ENCODE peak calls at places on chromosomes 16 and 17, in five cellular contexts. One of them, this sample, is unnamed.

GRCh38 chr17:39057807-39058206 is 90.6 kb upstream of the FBXO47 start:
- DNase-seq in CD8-positive, alpha-beta memory T cell: no peak
- DNase-seq in naive thymus-derived CD8-positive, alpha-beta T cell: no peak
- DNase-seq in NCI-H1105 treated with DMSO at 0.1 percent for 48 hours: no peak
- DNase-seq in KBM-7: no peak
- DNase-seq in this sample: no peak

GRCh38 chr17:61551255-61551742 is 39.7 kb downstream of the NACA2 start:
- DNase-seq in KBM-7: peak
- DNase-seq in naive thymus-derived CD8-positive, alpha-beta T cell: peak
- DNase-seq in NCI-H1105 treated with DMSO at 0.1 percent for 48 hours: peak
- DNase-seq in CD8-positive, alpha-beta memory T cell: peak
- DNase-seq in this sample: no peak

GRCh38 chr17:76940738-76941350 is 72.6 kb downstream of the MGAT5B start:
- DNase-seq in NCI-H1105 treated with DMSO at 0.1 percent for 48 hours: no peak
- DNase-seq in naive thymus-derived CD8-positive, alpha-beta T cell: no peak
- DNase-seq in CD8-positive, alpha-beta memory T cell: no peak
- DNase-seq in KBM-7: no peak
- DNase-seq in this sample: no peak

GRCh38 chr16:74281285-74281684 is 15.3 kb upstream of the PSMD7 start:
- DNase-seq in KBM-7: no peak
- DNase-seq in NCI-H1105 treated with DMSO at 0.1 percent for 48 hours: no peak
- DNase-seq in CD8-positive, alpha-beta memory T cell: no peak
- DNase-seq in naive thymus-derived CD8-positive, alpha-beta T cell: no peak
- DNase-seq in this sample: no peak

GRCh38 chr16:76226011-76226410 is 51.2 kb upstream of the CNTNAP4 start:
- DNase-seq in KBM-7: no peak
- DNase-seq in CD8-positive, alpha-beta memory T cell: no peak
- DNase-seq in NCI-H1105 treated with DMSO at 0.1 percent for 48 hours: no peak
- DNase-seq in naive thymus-derived CD8-positive, alpha-beta T cell: no peak
- DNase-seq in this sample: no peak

GRCh38 chr16:68022278-68022727 is 729 bp downstream of the DDX28 start:
- DNase-seq in naive thymus-derived CD8-positive, alpha-beta T cell: no peak
- DNase-seq in KBM-7: no peak
- DNase-seq in CD8-positive, alpha-beta memory T cell: no peak
- DNase-seq in NCI-H1105 treated with DMSO at 0.1 percent for 48 hours: no peak
- DNase-seq in this sample: no peak

GRCh38 chr17:32461853-32462617 is 17.7 kb downstream of the PSMD11 start:
- DNase-seq in NCI-H1105 treated with DMSO at 0.1 percent for 48 hours: peak
- DNase-seq in naive thymus-derived CD8-positive, alpha-beta T cell: peak
- DNase-seq in KBM-7: peak
- DNase-seq in CD8-positive, alpha-beta memory T cell: peak
- DNase-seq in this sample: peak

GRCh38 chr17:73293480-73293911 is 18.3 kb downstream of the CDC42EP4 start:
- DNase-seq in CD8-positive, alpha-beta memory T cell: no peak
- DNase-seq in KBM-7: no peak
- DNase-seq in naive thymus-derived CD8-positive, alpha-beta T cell: no peak
- DNase-seq in NCI-H1105 treated with DMSO at 0.1 percent for 48 hours: no peak
- DNase-seq in this sample: no peak

GRCh38 chr17:7748098-7748775 is 30.7 kb downstream of the DNAH2 start:
- DNase-seq in KBM-7: no peak
- DNase-seq in naive thymus-derived CD8-positive, alpha-beta T cell: no peak
- DNase-seq in CD8-positive, alpha-beta memory T cell: no peak
- DNase-seq in NCI-H1105 treated with DMSO at 0.1 percent for 48 hours: no peak
- DNase-seq in this sample: no peak

GRCh38 chr17:65785109-65785508 is 223.7 kb upstream of the AXIN2 start:
- DNase-seq in naive thymus-derived CD8-positive, alpha-beta T cell: no peak
- DNase-seq in CD8-positive, alpha-beta memory T cell: no peak
- DNase-seq in KBM-7: peak
- DNase-seq in NCI-H1105 treated with DMSO at 0.1 percent for 48 hours: no peak
- DNase-seq in this sample: no peak

GRCh38 chr16:57736419-57737281 is 1.1 kb downstream of the KATNB1 start:
- DNase-seq in KBM-7: peak
- DNase-seq in naive thymus-derived CD8-positive, alpha-beta T cell: peak
- DNase-seq in CD8-positive, alpha-beta memory T cell: peak
- DNase-seq in NCI-H1105 treated with DMSO at 0.1 percent for 48 hours: peak
- DNase-seq in this sample: peak

GRCh38 chr17:35694906-35695305 is 36.5 kb upstream of the RASL10B start:
- DNase-seq in NCI-H1105 treated with DMSO at 0.1 percent for 48 hours: no peak
- DNase-seq in naive thymus-derived CD8-positive, alpha-beta T cell: no peak
- DNase-seq in KBM-7: no peak
- DNase-seq in CD8-positive, alpha-beta memory T cell: no peak
- DNase-seq in this sample: no peak

GRCh38 chr17:9522074-9522473 is 53.5 kb downstream of the STX8 start:
- DNase-seq in CD8-positive, alpha-beta memory T cell: peak
- DNase-seq in NCI-H1105 treated with DMSO at 0.1 percent for 48 hours: peak
- DNase-seq in KBM-7: peak
- DNase-seq in naive thymus-derived CD8-positive, alpha-beta T cell: no peak
- DNase-seq in this sample: no peak

GRCh38 chr17:49438439-49438861 is 23.8 kb upstream of the PHB1 start:
- DNase-seq in KBM-7: no peak
- DNase-seq in CD8-positive, alpha-beta memory T cell: no peak
- DNase-seq in NCI-H1105 treated with DMSO at 0.1 percent for 48 hours: no peak
- DNase-seq in naive thymus-derived CD8-positive, alpha-beta T cell: no peak
- DNase-seq in this sample: no peak

GRCh38 chr17:63222655-63223054 is 223.5 kb downstream of the CYB561 start:
- DNase-seq in CD8-positive, alpha-beta memory T cell: no peak
- DNase-seq in KBM-7: no peak
- DNase-seq in NCI-H1105 treated with DMSO at 0.1 percent for 48 hours: no peak
- DNase-seq in naive thymus-derived CD8-positive, alpha-beta T cell: no peak
- DNase-seq in this sample: no peak

GRCh38 chr17:9913476-9913875 is 8.4 kb upstream of the RCVRN start:
- DNase-seq in KBM-7: no peak
- DNase-seq in CD8-positive, alpha-beta memory T cell: no peak
- DNase-seq in NCI-H1105 treated with DMSO at 0.1 percent for 48 hours: no peak
- DNase-seq in naive thymus-derived CD8-positive, alpha-beta T cell: no peak
- DNase-seq in this sample: no peak

GRCh38 chr16:84730406-84731106 is 30.8 kb downstream of the USP10 start:
- DNase-seq in NCI-H1105 treated with DMSO at 0.1 percent for 48 hours: no peak
- DNase-seq in KBM-7: peak
- DNase-seq in naive thymus-derived CD8-positive, alpha-beta T cell: no peak
- DNase-seq in CD8-positive, alpha-beta memory T cell: no peak
- DNase-seq in this sample: peak

GRCh38 chr17:20313891-20314290 is 153.4 kb downstream of the LGALS9B start:
- DNase-seq in KBM-7: no peak
- DNase-seq in CD8-positive, alpha-beta memory T cell: no peak
- DNase-seq in NCI-H1105 treated with DMSO at 0.1 percent for 48 hours: no peak
- DNase-seq in naive thymus-derived CD8-positive, alpha-beta T cell: no peak
- DNase-seq in this sample: no peak

GRCh38 chr16:66127459-66128362 is 238.8 kb upstream of the CDH5 start:
- DNase-seq in naive thymus-derived CD8-positive, alpha-beta T cell: no peak
- DNase-seq in CD8-positive, alpha-beta memory T cell: no peak
- DNase-seq in NCI-H1105 treated with DMSO at 0.1 percent for 48 hours: no peak
- DNase-seq in KBM-7: no peak
- DNase-seq in this sample: no peak

GRCh38 chr17:77476920-77477805 is 336.4 kb downstream of the SEC14L1 start:
- DNase-seq in naive thymus-derived CD8-positive, alpha-beta T cell: no peak
- DNase-seq in NCI-H1105 treated with DMSO at 0.1 percent for 48 hours: no peak
- DNase-seq in CD8-positive, alpha-beta memory T cell: peak
- DNase-seq in KBM-7: no peak
- DNase-seq in this sample: no peak

GRCh38 chr16:46790599-46791270 is 40.2 kb downstream of the C16orf87 start:
- DNase-seq in naive thymus-derived CD8-positive, alpha-beta T cell: no peak
- DNase-seq in NCI-H1105 treated with DMSO at 0.1 percent for 48 hours: no peak
- DNase-seq in KBM-7: no peak
- DNase-seq in CD8-positive, alpha-beta memory T cell: no peak
- DNase-seq in this sample: no peak

GRCh38 chr16:87060026-87060986 is 256.9 kb downstream of the C16orf95 start:
- DNase-seq in CD8-positive, alpha-beta memory T cell: no peak
- DNase-seq in KBM-7: no peak
- DNase-seq in NCI-H1105 treated with DMSO at 0.1 percent for 48 hours: no peak
- DNase-seq in naive thymus-derived CD8-positive, alpha-beta T cell: no peak
- DNase-seq in this sample: no peak

GRCh38 chr17:57338257-57338919 is 82.1 kb downstream of the MSI2 start:
- DNase-seq in KBM-7: peak
- DNase-seq in CD8-positive, alpha-beta memory T cell: no peak
- DNase-seq in NCI-H1105 treated with DMSO at 0.1 percent for 48 hours: no peak
- DNase-seq in naive thymus-derived CD8-positive, alpha-beta T cell: no peak
- DNase-seq in this sample: no peak

GRCh38 chr17:27477050-27477647 is 20.9 kb downstream of the KSR1 start:
- DNase-seq in NCI-H1105 treated with DMSO at 0.1 percent for 48 hours: no peak
- DNase-seq in CD8-positive, alpha-beta memory T cell: no peak
- DNase-seq in KBM-7: no peak
- DNase-seq in naive thymus-derived CD8-positive, alpha-beta T cell: no peak
- DNase-seq in this sample: no peak

GRCh38 chr16:88479795-88480760 is 27.0 kb downstream of the ZFPM1 start:
- DNase-seq in CD8-positive, alpha-beta memory T cell: peak
- DNase-seq in NCI-H1105 treated with DMSO at 0.1 percent for 48 hours: no peak
- DNase-seq in KBM-7: no peak
- DNase-seq in naive thymus-derived CD8-positive, alpha-beta T cell: no peak
- DNase-seq in this sample: no peak

GRCh38 chr16:24991349-24991748 is 23.8 kb downstream of the ARHGAP17 start:
- DNase-seq in KBM-7: no peak
- DNase-seq in NCI-H1105 treated with DMSO at 0.1 percent for 48 hours: no peak
- DNase-seq in CD8-positive, alpha-beta memory T cell: no peak
- DNase-seq in naive thymus-derived CD8-positive, alpha-beta T cell: no peak
- DNase-seq in this sample: no peak

GRCh38 chr17:67203818-67204217 is 41.2 kb downstream of the HELZ start:
- DNase-seq in CD8-positive, alpha-beta memory T cell: no peak
- DNase-seq in KBM-7: no peak
- DNase-seq in NCI-H1105 treated with DMSO at 0.1 percent for 48 hours: no peak
- DNase-seq in naive thymus-derived CD8-positive, alpha-beta T cell: no peak
- DNase-seq in this sample: no peak

GRCh38 chr17:31289790-31290189 is 7.2 kb downstream of the OMG start:
- DNase-seq in CD8-positive, alpha-beta memory T cell: no peak
- DNase-seq in naive thymus-derived CD8-positive, alpha-beta T cell: no peak
- DNase-seq in KBM-7: no peak
- DNase-seq in NCI-H1105 treated with DMSO at 0.1 percent for 48 hours: no peak
- DNase-seq in this sample: no peak

GRCh38 chr17:7191571-7192270 is 12.6 kb upstream of the ASGR1 start:
- DNase-seq in naive thymus-derived CD8-positive, alpha-beta T cell: no peak
- DNase-seq in KBM-7: no peak
- DNase-seq in CD8-positive, alpha-beta memory T cell: no peak
- DNase-seq in NCI-H1105 treated with DMSO at 0.1 percent for 48 hours: no peak
- DNase-seq in this sample: no peak

GRCh38 chr17:35368086-35368824 is 5.2 kb downstream of the SLFN11 start:
- DNase-seq in KBM-7: peak
- DNase-seq in NCI-H1105 treated with DMSO at 0.1 percent for 48 hours: no peak
- DNase-seq in naive thymus-derived CD8-positive, alpha-beta T cell: peak
- DNase-seq in CD8-positive, alpha-beta memory T cell: peak
- DNase-seq in this sample: no peak

GRCh38 chr16:13335894-13336293 is 434.5 kb downstream of the SHISA9 start:
- DNase-seq in NCI-H1105 treated with DMSO at 0.1 percent for 48 hours: no peak
- DNase-seq in naive thymus-derived CD8-positive, alpha-beta T cell: no peak
- DNase-seq in CD8-positive, alpha-beta memory T cell: no peak
- DNase-seq in KBM-7: no peak
- DNase-seq in this sample: no peak

GRCh38 chr16:27838536-27839175 is 224.9 kb downstream of the GSG1L start:
- DNase-seq in NCI-H1105 treated with DMSO at 0.1 percent for 48 hours: no peak
- DNase-seq in CD8-positive, alpha-beta memory T cell: no peak
- DNase-seq in KBM-7: no peak
- DNase-seq in naive thymus-derived CD8-positive, alpha-beta T cell: no peak
- DNase-seq in this sample: no peak

GRCh38 chr16:50467943-50468748 is 80.0 kb upstream of the NKD1 start:
- DNase-seq in KBM-7: no peak
- DNase-seq in CD8-positive, alpha-beta memory T cell: peak
- DNase-seq in naive thymus-derived CD8-positive, alpha-beta T cell: peak
- DNase-seq in NCI-H1105 treated with DMSO at 0.1 percent for 48 hours: peak
- DNase-seq in this sample: no peak

GRCh38 chr16:917591-918061 is 53.2 kb downstream of the LMF1 start:
- DNase-seq in NCI-H1105 treated with DMSO at 0.1 percent for 48 hours: no peak
- DNase-seq in KBM-7: no peak
- DNase-seq in CD8-positive, alpha-beta memory T cell: no peak
- DNase-seq in naive thymus-derived CD8-positive, alpha-beta T cell: no peak
- DNase-seq in this sample: no peak

GRCh38 chr16:51881731-51882130 is 665.2 kb downstream of the TOX3 start:
- DNase-seq in NCI-H1105 treated with DMSO at 0.1 percent for 48 hours: no peak
- DNase-seq in naive thymus-derived CD8-positive, alpha-beta T cell: no peak
- DNase-seq in CD8-positive, alpha-beta memory T cell: no peak
- DNase-seq in KBM-7: no peak
- DNase-seq in this sample: no peak

GRCh38 chr17:58328195-58329034 is at the start of gene TSPOAP1:
- DNase-seq in naive thymus-derived CD8-positive, alpha-beta T cell: peak
- DNase-seq in KBM-7: peak
- DNase-seq in CD8-positive, alpha-beta memory T cell: peak
- DNase-seq in NCI-H1105 treated with DMSO at 0.1 percent for 48 hours: no peak
- DNase-seq in this sample: peak

GRCh38 chr16:57795431-57795878 is 6.8 kb downstream of the KIFC3 start:
- DNase-seq in KBM-7: peak
- DNase-seq in CD8-positive, alpha-beta memory T cell: no peak
- DNase-seq in NCI-H1105 treated with DMSO at 0.1 percent for 48 hours: peak
- DNase-seq in naive thymus-derived CD8-positive, alpha-beta T cell: peak
- DNase-seq in this sample: no peak

GRCh38 chr17:82410014-82410716 is 8.0 kb upstream of the HEXD start:
- DNase-seq in naive thymus-derived CD8-positive, alpha-beta T cell: no peak
- DNase-seq in KBM-7: no peak
- DNase-seq in NCI-H1105 treated with DMSO at 0.1 percent for 48 hours: no peak
- DNase-seq in CD8-positive, alpha-beta memory T cell: no peak
- DNase-seq in this sample: no peak